ENCODE peak calls at places on chromosomes 11 and 22, in six cellular contexts. One of them, this sample, is unnamed. For H3K36me3, the result is how much of the 10 kb centered on the place peaks cover.

GRCh38 chr11:44457862-44458261 is 107.6 kb upstream of the CD82 start:
- DNase-seq in GM23338: no peak
- DNase-seq in endothelial cell of umbilical vein: no peak
- DNase-seq in HCT116: no peak
- DNase-seq in neural progenitor cell: no peak
- DNase-seq in H1: no peak
- DNase-seq in this sample: no peak

GRCh38 chr11:14687943-14688627 is 44.5 kb downstream of the PDE3B start:
- DNase-seq in endothelial cell of umbilical vein: no peak
- DNase-seq in H1: no peak
- DNase-seq in GM23338: no peak
- DNase-seq in HCT116: no peak
- DNase-seq in neural progenitor cell: no peak
- DNase-seq in this sample: no peak

GRCh38 chr11:70915158-70915795 is 337.1 kb downstream of the SHANK2 start:
- DNase-seq in endothelial cell of umbilical vein: no peak
- DNase-seq in H1: no peak
- DNase-seq in GM23338: no peak
- DNase-seq in HCT116: no peak
- DNase-seq in neural progenitor cell: no peak
- DNase-seq in this sample: no peak

GRCh38 chr11:121152764-121153163 is 51.7 kb downstream of the TECTA start:
- DNase-seq in endothelial cell of umbilical vein: no peak
- DNase-seq in H1: no peak
- DNase-seq in HCT116: no peak
- DNase-seq in neural progenitor cell: no peak
- DNase-seq in GM23338: no peak
- DNase-seq in this sample: no peak

GRCh38 chr11:114077482-114078305 is 18.2 kb downstream of the ZBTB16 start:
- DNase-seq in neural progenitor cell: no peak
- DNase-seq in GM23338: no peak
- DNase-seq in endothelial cell of umbilical vein: no peak
- DNase-seq in HCT116: no peak
- DNase-seq in H1: no peak
- DNase-seq in this sample: no peak

GRCh38 chr11:127926721-127927120 is 660.6 kb downstream of the ETS1 start:
- DNase-seq in GM23338: no peak
- DNase-seq in HCT116: no peak
- DNase-seq in endothelial cell of umbilical vein: no peak
- DNase-seq in H1: no peak
- DNase-seq in neural progenitor cell: no peak
- DNase-seq in this sample: no peak

GRCh38 chr22:42432020-42432596 is at the start of gene NFAM1:
- DNase-seq in HCT116: no peak
- DNase-seq in endothelial cell of umbilical vein: no peak
- DNase-seq in GM23338: no peak
- DNase-seq in neural progenitor cell: peak
- DNase-seq in H1: no peak
- DNase-seq in this sample: no peak

GRCh38 chr11:36746886-36747710 is 149.1 kb upstream of the RAG2 start:
- DNase-seq in H1: peak
- DNase-seq in endothelial cell of umbilical vein: peak
- DNase-seq in GM23338: peak
- DNase-seq in HCT116: peak
- DNase-seq in neural progenitor cell: peak
- DNase-seq in this sample: peak

GRCh38 chr22:25148149-25148691 is 51.4 kb upstream of the CRYBB3 start:
- DNase-seq in HCT116: no peak
- DNase-seq in H1: no peak
- DNase-seq in endothelial cell of umbilical vein: peak
- DNase-seq in neural progenitor cell: peak
- DNase-seq in GM23338: peak
- DNase-seq in this sample: no peak

GRCh38 chr22:39169797-39170466 is 17.5 kb upstream of the CBX7 start:
- DNase-seq in HCT116: no peak
- DNase-seq in neural progenitor cell: no peak
- DNase-seq in H1: no peak
- DNase-seq in GM23338: no peak
- DNase-seq in endothelial cell of umbilical vein: no peak
- DNase-seq in this sample: no peak

GRCh38 chr22:22195265-22196017 is 49.1 kb upstream of the VPREB1 start:
- DNase-seq in endothelial cell of umbilical vein: peak
- DNase-seq in neural progenitor cell: peak
- DNase-seq in H1: peak
- DNase-seq in HCT116: peak
- DNase-seq in GM23338: peak
- DNase-seq in this sample: no peak

GRCh38 chr11:125167954-125168821 is 3.6 kb downstream of the PKNOX2 start:
- DNase-seq in endothelial cell of umbilical vein: no peak
- DNase-seq in GM23338: peak
- DNase-seq in HCT116: no peak
- DNase-seq in neural progenitor cell: peak
- DNase-seq in H1: no peak
- DNase-seq in this sample: peak

GRCh38 chr11:117703209-117703608 is 93.8 kb downstream of the DSCAML1 start:
- DNase-seq in GM23338: no peak
- DNase-seq in endothelial cell of umbilical vein: no peak
- DNase-seq in HCT116: no peak
- DNase-seq in neural progenitor cell: peak
- DNase-seq in H1: no peak
- DNase-seq in this sample: no peak

GRCh38 chr11:74546752-74547151 is 45.6 kb upstream of the POLD3 start:
- DNase-seq in GM23338: no peak
- DNase-seq in H1: no peak
- DNase-seq in neural progenitor cell: no peak
- DNase-seq in HCT116: no peak
- DNase-seq in endothelial cell of umbilical vein: no peak
- DNase-seq in this sample: no peak

GRCh38 chr11:7677071-7677470 is 3.8 kb upstream of the CYB5R2 start:
- DNase-seq in H1: no peak
- DNase-seq in neural progenitor cell: no peak
- DNase-seq in endothelial cell of umbilical vein: peak
- DNase-seq in HCT116: no peak
- DNase-seq in GM23338: no peak
- DNase-seq in this sample: peak

GRCh38 chr11:113673566-113674396 is 32.3 kb downstream of the TMPRSS5 start:
- DNase-seq in endothelial cell of umbilical vein: no peak
- DNase-seq in H1: no peak
- DNase-seq in HCT116: no peak
- DNase-seq in GM23338: no peak
- DNase-seq in neural progenitor cell: no peak
- DNase-seq in this sample: no peak

GRCh38 chr11:2942872-2943710 is 13.9 kb upstream of the PHLDA2 start:
- DNase-seq in endothelial cell of umbilical vein: no peak
- DNase-seq in H1: no peak
- DNase-seq in GM23338: no peak
- DNase-seq in neural progenitor cell: no peak
- DNase-seq in HCT116: no peak
- DNase-seq in this sample: no peak

GRCh38 chr22:35349704-35350538 is 31.0 kb upstream of the HMOX1 start:
- DNase-seq in endothelial cell of umbilical vein: no peak
- DNase-seq in H1: no peak
- DNase-seq in HCT116: no peak
- DNase-seq in neural progenitor cell: peak
- DNase-seq in GM23338: no peak
- DNase-seq in this sample: no peak

GRCh38 chr11:77029829-77030228 is 4.4 kb upstream of the B3GNT6 start:
- DNase-seq in endothelial cell of umbilical vein: no peak
- DNase-seq in GM23338: no peak
- DNase-seq in neural progenitor cell: no peak
- DNase-seq in HCT116: no peak
- DNase-seq in H1: no peak
- DNase-seq in this sample: no peak

GRCh38 chr11:119481667-119482400 is 58.9 kb upstream of the THY1 start:
- DNase-seq in H1: no peak
- DNase-seq in GM23338: no peak
- DNase-seq in neural progenitor cell: no peak
- DNase-seq in HCT116: no peak
- DNase-seq in endothelial cell of umbilical vein: no peak
- DNase-seq in this sample: no peak

GRCh38 chr11:33907419-33907818 is 15.5 kb upstream of the LMO2 start:
- DNase-seq in neural progenitor cell: no peak
- DNase-seq in endothelial cell of umbilical vein: no peak
- DNase-seq in H1: no peak
- DNase-seq in GM23338: no peak
- DNase-seq in HCT116: no peak
- DNase-seq in this sample: no peak

GRCh38 chr11:42025404-42025803 is 566.0 kb upstream of the LRRC4C start:
- DNase-seq in GM23338: no peak
- DNase-seq in endothelial cell of umbilical vein: peak
- DNase-seq in HCT116: no peak
- DNase-seq in H1: no peak
- DNase-seq in neural progenitor cell: no peak
- DNase-seq in this sample: no peak

GRCh38 chr11:124928942-124929663 is 6.7 kb downstream of the HEPACAM start:
- DNase-seq in neural progenitor cell: no peak
- DNase-seq in endothelial cell of umbilical vein: no peak
- DNase-seq in GM23338: no peak
- DNase-seq in H1: no peak
- DNase-seq in HCT116: no peak
- DNase-seq in this sample: no peak

GRCh38 chr11:106889718-106890117 is 128.6 kb downstream of the GUCY1A2 start:
- DNase-seq in HCT116: no peak
- DNase-seq in H1: no peak
- DNase-seq in endothelial cell of umbilical vein: no peak
- DNase-seq in neural progenitor cell: no peak
- DNase-seq in GM23338: no peak
- DNase-seq in this sample: no peak

GRCh38 chr22:49658902-49659280 is 168.8 kb downstream of the BRD1 start:
- DNase-seq in GM23338: no peak
- DNase-seq in neural progenitor cell: no peak
- DNase-seq in H1: no peak
- DNase-seq in HCT116: no peak
- DNase-seq in endothelial cell of umbilical vein: no peak
- DNase-seq in this sample: peak

GRCh38 chr22:35620624-35621245 is 3.6 kb upstream of the MB start:
- DNase-seq in GM23338: peak
- DNase-seq in H1: no peak
- DNase-seq in endothelial cell of umbilical vein: no peak
- DNase-seq in HCT116: no peak
- DNase-seq in neural progenitor cell: peak
- DNase-seq in this sample: no peak

GRCh38 chr22:35894937-35895708 is 133.5 kb downstream of the RBFOX2 start:
- DNase-seq in neural progenitor cell: peak
- DNase-seq in HCT116: no peak
- DNase-seq in GM23338: no peak
- DNase-seq in H1: no peak
- DNase-seq in endothelial cell of umbilical vein: no peak
- DNase-seq in this sample: peak

GRCh38 chr11:134880788-134881187 is 468.7 kb upstream of the B3GAT1 start:
- DNase-seq in GM23338: no peak
- DNase-seq in H1: peak
- DNase-seq in neural progenitor cell: no peak
- DNase-seq in HCT116: no peak
- DNase-seq in endothelial cell of umbilical vein: no peak
- DNase-seq in this sample: no peak
- H3K4me3 ChIP-seq in GM23338: no peak
- H3K4me3 ChIP-seq in H1: no peak
- H3K4me3 ChIP-seq in neural progenitor cell: no peak
- H3K4me3 ChIP-seq in HCT116: no peak
- H3K4me3 ChIP-seq in endothelial cell of umbilical vein: no peak
- H3K4me3 ChIP-seq in this sample: no peak

GRCh38 chr11:20161230-20161918 is 1.1 kb upstream of the DBX1 start:
- DNase-seq in H1: peak
- DNase-seq in GM23338: peak
- DNase-seq in HCT116: no peak
- DNase-seq in endothelial cell of umbilical vein: no peak
- DNase-seq in neural progenitor cell: peak
- DNase-seq in this sample: no peak

GRCh38 chr11:20157768-20158167 is 2.5 kb downstream of the DBX1 start:
- DNase-seq in neural progenitor cell: peak
- DNase-seq in HCT116: no peak
- DNase-seq in GM23338: peak
- DNase-seq in endothelial cell of umbilical vein: no peak
- DNase-seq in H1: no peak
- DNase-seq in this sample: no peak

GRCh38 chr11:20160425-20161229 is at the start of gene DBX1:
- DNase-seq in neural progenitor cell: peak
- DNase-seq in H1: no peak
- DNase-seq in endothelial cell of umbilical vein: no peak
- DNase-seq in GM23338: peak
- DNase-seq in HCT116: no peak
- DNase-seq in this sample: no peak

GRCh38 chr11:20158597-20159257 is 1.5 kb downstream of the DBX1 start:
- DNase-seq in endothelial cell of umbilical vein: peak
- DNase-seq in HCT116: no peak
- DNase-seq in H1: peak
- DNase-seq in neural progenitor cell: peak
- DNase-seq in GM23338: peak
- DNase-seq in this sample: no peak

GRCh38 chr11:20159680-20160381 is 444 bp downstream of the DBX1 start:
- DNase-seq in H1: peak
- DNase-seq in endothelial cell of umbilical vein: no peak
- DNase-seq in GM23338: peak
- DNase-seq in neural progenitor cell: peak
- DNase-seq in HCT116: no peak
- DNase-seq in this sample: no peak
- TF ChIP-seq EZH2 in H1: peak
- TF ChIP-seq EZH2 in endothelial cell of umbilical vein: peak
- TF ChIP-seq EZH2 in GM23338: peak
- TF ChIP-seq EZH2 in neural progenitor cell: no peak
- TF ChIP-seq EZH2 in HCT116: no peak
- TF ChIP-seq EZH2 in this sample: no peak

GRCh38 chr11:63937713-63938480 is 905 bp upstream of the NAA40 start:
- DNase-seq in GM23338: peak
- DNase-seq in H1: peak
- DNase-seq in endothelial cell of umbilical vein: no peak
- DNase-seq in neural progenitor cell: peak
- DNase-seq in HCT116: no peak
- DNase-seq in this sample: no peak

GRCh38 chr11:63940786-63941185 is 2.0 kb downstream of the NAA40 start:
- DNase-seq in HCT116: no peak
- DNase-seq in H1: no peak
- DNase-seq in neural progenitor cell: no peak
- DNase-seq in GM23338: no peak
- DNase-seq in endothelial cell of umbilical vein: no peak
- DNase-seq in this sample: no peak

GRCh38 chr11:63938481-63939350 is at the start of gene NAA40:
- DNase-seq in GM23338: peak
- DNase-seq in neural progenitor cell: peak
- DNase-seq in endothelial cell of umbilical vein: peak
- DNase-seq in HCT116: peak
- DNase-seq in H1: peak
- DNase-seq in this sample: peak

GRCh38 chr11:63941901-63942300 is 3.1 kb downstream of the NAA40 start:
- DNase-seq in GM23338: no peak
- DNase-seq in H1: no peak
- DNase-seq in endothelial cell of umbilical vein: no peak
- DNase-seq in neural progenitor cell: no peak
- DNase-seq in HCT116: no peak
- DNase-seq in this sample: no peak

GRCh38 chr11:63939351-63939920 is 634 bp downstream of the NAA40 start:
- DNase-seq in endothelial cell of umbilical vein: peak
- DNase-seq in HCT116: no peak
- DNase-seq in neural progenitor cell: no peak
- DNase-seq in H1: no peak
- DNase-seq in GM23338: peak
- DNase-seq in this sample: no peak
- H3K36me3 ChIP-seq in endothelial cell of umbilical vein: under half
- H3K36me3 ChIP-seq in HCT116: under half
- H3K36me3 ChIP-seq in neural progenitor cell: under half
- H3K36me3 ChIP-seq in H1: under half
- H3K36me3 ChIP-seq in GM23338: under half
- H3K36me3 ChIP-seq in this sample: under half

GRCh38 chr11:65432686-65433582 is 10.3 kb downstream of the NEAT1 start:
- DNase-seq in HCT116: no peak
- DNase-seq in neural progenitor cell: no peak
- DNase-seq in endothelial cell of umbilical vein: peak
- DNase-seq in GM23338: peak
- DNase-seq in H1: no peak
- DNase-seq in this sample: no peak
- H3K4me3 ChIP-seq in HCT116: no peak
- H3K4me3 ChIP-seq in neural progenitor cell: no peak
- H3K4me3 ChIP-seq in endothelial cell of umbilical vein: no peak
- H3K4me3 ChIP-seq in GM23338: no peak
- H3K4me3 ChIP-seq in H1: no peak
- H3K4me3 ChIP-seq in this sample: no peak